ENCODE peak calls at places on chromosomes 4 and X, in ten cellular contexts. K is left lung; W is body of pancreas; U is upper lobe of right lung; N is heart left ventricle; H is lower lobe of right lung; E is GM23338; J is CD8-positive, alpha-beta T cell; T is pancreas; Q is A549. Y is an unnamed sample. For H3K4me1, the result is how much of the 10 kb centered on the place peaks cover.

GRCh38 chrX:66633541-66633940 is 5.3 kb downstream of the EDA2R start:
- DNase-seq in K (no peak), T (no peak), E (no peak), H (no peak), Q (no peak), U (no peak), N (no peak), W (no peak), J (no peak), Y (peak)

GRCh38 chr4:40662962-40663604 is 33.4 kb upstream of the RBM47 start:
- DNase-seq in N (no peak), T (peak), W (peak), J (no peak), K (no peak), H (peak), U (no peak), Q (no peak), E (no peak), Y (peak)

GRCh38 chr4:82905205-82905604 is 4.7 kb downstream of the THAP9 start:
- DNase-seq in E (no peak), K (no peak), W (no peak), U (no peak), T (no peak), H (no peak), J (no peak), N (no peak), Q (no peak), Y (no peak)

GRCh38 chr4:86033171-86033570 is 326.7 kb downstream of the MAPK10 start:
- DNase-seq in T (no peak), N (peak), J (no peak), U (no peak), E (no peak), H (peak), W (no peak), K (no peak), Q (no peak), Y (peak)

GRCh38 chr4:3250438-3250955 is 1.5 kb downstream of the MSANTD1 start:
- DNase-seq in E (peak), N (no peak), K (peak), U (peak), H (peak), Q (no peak), W (peak), J (no peak), T (no peak), Y (no peak)

GRCh38 chrX:148270499-148270898 is 229.9 kb upstream of the AFF2 start:
- DNase-seq in W (no peak), Q (no peak), U (no peak), N (no peak), H (no peak), T (no peak), J (no peak), E (no peak), K (no peak), Y (no peak)

GRCh38 chrX:349196-349595 is 30.6 kb upstream of the GTPBP6 start:
- DNase-seq in U (peak), H (no peak), T (no peak), N (no peak), W (no peak), K (peak), J (no peak), Q (no peak), E (no peak), Y (peak)

GRCh38 chr4:142434519-142435224 is 411.4 kb downstream of the INPP4B start:
- DNase-seq in Q (no peak), J (no peak), K (no peak), E (no peak), W (no peak), T (no peak), U (no peak), N (no peak), H (no peak), Y (no peak)

GRCh38 chrX:148501121-148502066 is 977 bp downstream of the AFF2 start:
- DNase-seq in W (no peak), Q (peak), J (peak), U (peak), H (peak), T (no peak), N (no peak), K (peak), E (peak), Y (peak)

GRCh38 chr4:126899382-126899801 is 733.4 kb upstream of the INTU start:
- DNase-seq in J (no peak), N (peak), K (no peak), W (no peak), U (no peak), Q (no peak), T (no peak), H (no peak), E (no peak), Y (peak)

GRCh38 chr4:40702137-40702799 is 47.5 kb upstream of the NSUN7 start:
- DNase-seq in N (no peak), U (no peak), K (no peak), H (no peak), E (no peak), T (no peak), W (no peak), J (no peak), Q (no peak), Y (no peak)

GRCh38 chrX:34521563-34521962 is 135.5 kb downstream of the TMEM47 start:
- DNase-seq in J (no peak), H (no peak), U (no peak), Q (no peak), W (no peak), T (no peak), N (no peak), E (peak), K (no peak), Y (no peak)

GRCh38 chr4:53920116-53920515 is 144.3 kb downstream of the CHIC2 start:
- DNase-seq in U (no peak), N (no peak), Q (no peak), W (no peak), E (peak), H (peak), J (no peak), K (peak), T (no peak), Y (no peak)

GRCh38 chr4:138202686-138203085 is 39.5 kb downstream of the SLC7A11 start:
- DNase-seq in K (no peak), T (no peak), E (no peak), J (no peak), H (no peak), Q (no peak), W (no peak), N (no peak), U (no peak), Y (no peak)

GRCh38 chrX:24306430-24306829 is 7.4 kb downstream of the SUPT20HL2 start:
- DNase-seq in Q (no peak), E (peak), J (no peak), W (no peak), H (no peak), N (no peak), U (no peak), K (no peak), T (no peak), Y (peak)

GRCh38 chrX:114508836-114509235 is 75.0 kb upstream of the HTR2C start:
- DNase-seq in E (no peak), K (no peak), T (no peak), N (no peak), W (no peak), J (no peak), H (no peak), Q (no peak), U (no peak), Y (no peak)

GRCh38 chr4:40121515-40121914 is 64.9 kb downstream of the N4BP2 start:
- DNase-seq in U (no peak), T (no peak), E (no peak), N (no peak), Q (no peak), J (no peak), K (no peak), H (no peak), W (no peak), Y (peak)

GRCh38 chr4:69689530-69690111 is 36.6 kb upstream of the UGT2A1 start:
- DNase-seq in Q (no peak), K (no peak), N (no peak), H (no peak), E (peak), J (no peak), T (no peak), U (no peak), W (no peak), Y (peak)

GRCh38 chrX:83934220-83934619 is 73.3 kb downstream of the CYLC1 start:
- DNase-seq in H (no peak), T (no peak), U (no peak), E (peak), Q (no peak), K (no peak), N (no peak), J (no peak), W (no peak), Y (no peak)
- TF ChIP-seq CTCF in H (no peak), T (no peak), U (no peak), E (peak), Q (no peak), K (no peak), N (no peak), J (no peak), W (no peak), Y (no peak)

GRCh38 chr4:10102193-10102980 is 14.2 kb downstream of the WDR1 start:
- DNase-seq in U (no peak), W (no peak), T (no peak), K (peak), E (no peak), J (no peak), H (no peak), Q (no peak), N (no peak), Y (no peak)
- H3K4me1 ChIP-seq in U (half or more), W (under half), T (under half), K (half or more), E (under half), J (half or more), H (half or more), Q (under half), N (under half), Y (half or more)

GRCh38 chr4:14218641-14219040 is 591.1 kb upstream of the BOD1L1 start:
- DNase-seq in T (peak), H (no peak), E (no peak), Q (no peak), J (no peak), K (no peak), W (no peak), U (no peak), N (no peak), Y (no peak)
- H3K27ac ChIP-seq in T (no peak), H (no peak), E (no peak), Q (no peak), J (no peak), K (no peak), W (no peak), U (no peak), N (no peak), Y (no peak)

DNA sequence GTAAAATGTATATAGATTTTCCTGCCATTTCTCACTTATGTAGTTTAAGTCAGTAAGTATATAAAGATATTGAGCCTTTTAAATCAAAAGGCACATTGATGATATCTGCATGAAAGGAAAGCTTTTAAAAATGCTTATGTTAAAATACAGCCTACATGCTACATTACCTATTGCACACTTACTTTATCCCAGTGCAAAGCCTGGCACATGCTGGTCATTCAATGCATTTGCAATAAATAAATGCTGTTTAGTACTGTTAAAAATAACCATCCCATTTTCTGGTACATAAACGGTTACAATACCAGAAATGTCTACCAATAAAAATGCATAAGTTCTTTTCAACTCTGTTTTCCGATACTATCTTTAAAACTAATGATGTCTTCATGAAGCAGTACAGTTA is 22.1 kb upstream of the SPATA4 start:
- DNase-seq in N (no peak), T (no peak), W (no peak), E (no peak), K (no peak), J (no peak), U (no peak), Q (no peak), H (no peak), Y (no peak)
- TF ChIP-seq CTCF in N (no peak), T (no peak), W (no peak), E (no peak), K (no peak), J (no peak), U (no peak), Q (no peak), H (no peak), Y (no peak)

DNA sequence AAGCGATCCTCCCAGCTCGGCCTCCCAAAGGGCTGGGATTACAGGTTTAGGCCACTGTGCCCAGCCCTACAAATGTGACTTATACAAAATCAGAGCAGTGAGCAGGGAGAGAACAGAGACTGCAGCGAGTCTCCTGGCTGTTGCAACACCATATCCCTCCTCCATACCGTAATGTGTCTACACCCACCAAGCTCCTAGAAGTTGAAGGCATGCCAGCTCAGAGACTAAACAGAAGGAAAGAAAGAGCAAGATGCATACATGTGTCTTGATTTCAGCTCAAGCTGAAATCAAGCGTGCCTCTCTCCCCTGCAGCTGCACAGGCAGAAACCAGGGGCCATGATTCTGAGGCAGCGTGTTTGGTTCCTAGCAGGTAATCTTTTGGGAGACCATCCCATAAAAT is 34.7 kb downstream of the AFAP1 start:
- DNase-seq in Q (no peak), W (no peak), U (no peak), H (no peak), J (no peak), E (no peak), K (no peak), N (no peak), T (no peak), Y (peak)
- H3K4me1 ChIP-seq in Q (half or more), W (under half), U (under half), H (under half), J (under half), E (half or more), K (under half), N (under half), T (under half), Y (half or more)

GRCh38 chr4:123444298-123444731 is 47.7 kb downstream of the SPRY1 start:
- DNase-seq in T (peak), E (peak), N (peak), W (no peak), H (no peak), K (no peak), J (peak), Q (no peak), U (peak), Y (peak)

GRCh38 chr4:123449362-123449761 is 52.8 kb downstream of the SPRY1 start:
- DNase-seq in H (no peak), J (no peak), N (no peak), T (no peak), K (no peak), W (no peak), E (no peak), U (no peak), Q (no peak), Y (no peak)

GRCh38 chr4:123438031-123438430 is 41.4 kb downstream of the SPRY1 start:
- DNase-seq in T (no peak), N (no peak), W (no peak), U (no peak), E (no peak), K (no peak), Q (no peak), H (no peak), J (no peak), Y (no peak)

GRCh38 chr4:123446791-123447474 is 50.3 kb downstream of the SPRY1 start:
- DNase-seq in W (no peak), T (no peak), K (no peak), Q (no peak), J (no peak), N (no peak), H (no peak), E (peak), U (no peak), Y (peak)

GRCh38 chr4:123443401-123444297 is 47.1 kb downstream of the SPRY1 start:
- DNase-seq in J (no peak), U (no peak), K (no peak), T (no peak), H (peak), E (peak), W (no peak), Q (no peak), N (no peak), Y (peak)
- H3K27ac ChIP-seq in J (no peak), U (peak), K (peak), T (no peak), H (peak), E (peak), W (peak), Q (no peak), N (no peak), Y (peak)

GRCh38 chr4:118954246-118954645 is 65.6 kb downstream of the SYNPO2 start:
- DNase-seq in T (no peak), K (no peak), J (no peak), E (no peak), H (no peak), U (no peak), W (no peak), N (no peak), Q (no peak), Y (no peak)
- TF ChIP-seq CTCF in T (no peak), K (no peak), J (no peak), E (peak), H (no peak), U (no peak), W (no peak), N (no peak), Q (peak), Y (peak)

GRCh38 chrX:19756577-19757131 is 130.7 kb downstream of the SH3KBP1 start:
- DNase-seq in H (no peak), N (no peak), E (no peak), U (no peak), J (no peak), K (no peak), T (no peak), W (no peak), Q (no peak), Y (no peak)

GRCh38 chrX:19750028-19750786 is 137.2 kb downstream of the SH3KBP1 start:
- DNase-seq in K (no peak), H (no peak), Q (no peak), J (no peak), T (no peak), E (no peak), U (no peak), N (no peak), W (no peak), Y (no peak)

GRCh38 chrX:19751068-19751467 is 136.3 kb downstream of the SH3KBP1 start:
- DNase-seq in J (no peak), E (peak), Q (no peak), U (no peak), W (no peak), T (no peak), H (no peak), K (no peak), N (no peak), Y (peak)

GRCh38 chrX:19752043-19752442 is 135.4 kb downstream of the SH3KBP1 start:
- DNase-seq in J (no peak), U (no peak), T (no peak), H (no peak), Q (no peak), K (no peak), E (no peak), N (no peak), W (no peak), Y (no peak)

DNA sequence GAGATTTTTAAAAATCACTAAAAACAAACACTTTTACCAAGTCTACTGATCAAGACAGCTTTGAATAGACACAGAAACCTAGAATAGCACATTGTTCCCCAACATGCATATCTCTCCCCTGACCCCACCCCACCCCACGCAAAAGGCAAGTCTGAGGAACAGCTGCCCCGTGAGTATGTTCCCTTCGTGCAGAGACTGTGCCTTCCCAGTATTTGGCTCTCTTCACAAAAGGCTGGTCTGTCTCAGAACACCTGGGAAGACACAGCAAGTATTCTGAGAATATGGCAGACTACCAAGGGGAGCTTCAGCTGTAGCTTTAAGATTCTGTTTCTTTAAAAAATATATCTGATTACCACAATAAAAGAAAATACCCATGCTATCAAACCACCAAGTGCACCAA is 134.0 kb downstream of the SH3KBP1 start:
- DNase-seq in H (no peak), E (no peak), U (no peak), J (no peak), T (no peak), K (no peak), W (no peak), N (no peak), Q (no peak), Y (no peak)
- H3K4me1 ChIP-seq in H (under half), E (under half), U (under half), J (half or more), T (under half), K (under half), W (under half), N (under half), Q (under half), Y (under half)

GRCh38 chr4:1722551-1723071 is 1.3 kb downstream of the TACC3 start:
- DNase-seq in T (no peak), J (no peak), Q (no peak), W (no peak), K (peak), E (no peak), N (no peak), H (peak), U (no peak), Y (no peak)
- H3K27ac ChIP-seq in T (no peak), J (peak), Q (peak), W (no peak), K (peak), E (no peak), N (no peak), H (peak), U (peak), Y (no peak)

Y was measured in cardiac muscle cell.